ENCODE peak calls at places on chromosomes 2 and 18, in six cellular contexts. C is AG10803, W is A549, P is esophagus muscularis mucosa, M is GM23338, G is AG04450. V is an unnamed sample.

GRCh38 chr18:10431680-10432079 is 22.8 kb upstream of the APCDD1 start:
- DNase-seq in C (no peak), W (no peak), P (no peak), M (no peak), G (no peak), V (no peak)

GRCh38 chr18:25279556-25279955 is 72.4 kb downstream of the ZNF521 start:
- DNase-seq in C (no peak), W (no peak), P (no peak), M (no peak), G (no peak), V (no peak)

GRCh38 chr2:20356042-20356441 is 5.4 kb upstream of the PUM2 start:
- DNase-seq in C (peak; percentile 89), W (no peak), P (no peak), M (no peak), G (peak; percentile 77), V (peak; percentile 66)

GRCh38 chr2:164515746-164516145 is 105.5 kb downstream of the GRB14 start:
- DNase-seq in C (no peak), W (no peak), P (no peak), M (no peak), G (no peak), V (no peak)

GRCh38 chr2:81876628-81877027 is 1572.1 kb upstream of the LRRTM1 start:
- DNase-seq in C (no peak), W (no peak), P (no peak), M (no peak), G (no peak), V (no peak)

GRCh38 chr18:4547126-4547525 is 92.0 kb upstream of the DLGAP1 start:
- DNase-seq in C (no peak), W (no peak), P (no peak), M (no peak), G (no peak), V (no peak)

GRCh38 chr2:108855194-108855593 is 68.6 kb downstream of the CCDC138 start:
- DNase-seq in C (peak; percentile 8), W (peak; percentile 30), P (no peak), M (peak; percentile 5), G (no peak), V (no peak)

GRCh38 chr2:151271824-151272223 is 10.2 kb upstream of the RBM43 start:
- DNase-seq in C (no peak), W (no peak), P (no peak), M (no peak), G (no peak), V (no peak)

GRCh38 chr2:23692901-23693605 is 233.9 kb downstream of the ATAD2B start:
- DNase-seq in C (no peak), W (no peak), P (no peak), M (no peak), G (no peak), V (no peak)

GRCh38 chr2:221161186-221161585 is 410.9 kb downstream of the EPHA4 start:
- DNase-seq in C (no peak), W (no peak), P (no peak), M (no peak), G (no peak), V (no peak)

GRCh38 chr2:138430181-138430580 is 71.4 kb upstream of the SPOPL start:
- DNase-seq in C (no peak), W (no peak), P (no peak), M (no peak), G (no peak), V (no peak)

GRCh38 chr2:126971481-126972271 is 73.0 kb downstream of the TEX51 start:
- DNase-seq in C (peak; percentile 76), W (peak; percentile 69), P (no peak), M (peak; percentile 90), G (peak; percentile 21), V (no peak)

GRCh38 chr2:174036825-174037224 is 71.7 kb upstream of the SP3 start:
- DNase-seq in C (no peak), W (no peak), P (no peak), M (no peak), G (no peak), V (no peak)

GRCh38 chr2:74177697-74178096 is 982 bp downstream of the MOB1A start:
- DNase-seq in C (no peak), W (no peak), P (no peak), M (no peak), G (no peak), V (no peak)

GRCh38 chr2:223943561-223944008 is 1.6 kb downstream of the WDFY1 start:
- DNase-seq in C (peak; percentile 58), W (peak; percentile 52), P (no peak), M (no peak), G (no peak), V (no peak)

GRCh38 chr2:169900686-169901085 is 73.4 kb downstream of the UBR3 start:
- DNase-seq in C (no peak), W (no peak), P (no peak), M (no peak), G (no peak), V (no peak)

GRCh38 chr2:234792566-234792965 is 159.3 kb upstream of the SH3BP4 start:
- DNase-seq in C (peak; percentile 67), W (no peak), P (no peak), M (peak; percentile 44), G (no peak), V (peak; percentile 47)

GRCh38 chr2:143581134-143581533 is 451.9 kb downstream of the ARHGAP15 start:
- DNase-seq in C (no peak), W (no peak), P (no peak), M (no peak), G (no peak), V (no peak)

GRCh38 chr2:212998629-212999359 is 152.6 kb downstream of the IKZF2 start:
- DNase-seq in C (no peak), W (no peak), P (no peak), M (no peak), G (no peak), V (no peak)

GRCh38 chr2:213004197-213004821 is 147.1 kb downstream of the IKZF2 start:
- DNase-seq in C (no peak), W (no peak), P (no peak), M (no peak), G (no peak), V (no peak)

GRCh38 chr2:212997526-212998020 is 153.8 kb downstream of the IKZF2 start:
- DNase-seq in C (no peak), W (no peak), P (no peak), M (peak; percentile 56), G (no peak), V (no peak)

GRCh38 chr2:213002383-213002782 is 149.0 kb downstream of the IKZF2 start:
- DNase-seq in C (no peak), W (no peak), P (no peak), M (no peak), G (no peak), V (no peak)

GRCh38 chr2:213001285-213001910 is 150.0 kb downstream of the IKZF2 start:
- DNase-seq in C (no peak), W (no peak), P (no peak), M (no peak), G (no peak), V (no peak)
- H3K4me3 ChIP-seq in C (no peak overlapping the region), W (no peak overlapping the region), P (peak overlapping the region; percentile 0), M (no peak overlapping the region), G (no peak overlapping the region), V (no peak overlapping the region)

GRCh38 chr2:37770797-37771196 is 99.4 kb upstream of the CDC42EP3 start:
- DNase-seq in C (peak; percentile 44), W (no peak), P (no peak), M (no peak), G (no peak), V (peak; percentile 26)
- H3K4me3 ChIP-seq in C (no peak overlapping the region), W (no peak overlapping the region), P (no peak overlapping the region), M (no peak overlapping the region), G (no peak overlapping the region), V (no peak overlapping the region)

DNA sequence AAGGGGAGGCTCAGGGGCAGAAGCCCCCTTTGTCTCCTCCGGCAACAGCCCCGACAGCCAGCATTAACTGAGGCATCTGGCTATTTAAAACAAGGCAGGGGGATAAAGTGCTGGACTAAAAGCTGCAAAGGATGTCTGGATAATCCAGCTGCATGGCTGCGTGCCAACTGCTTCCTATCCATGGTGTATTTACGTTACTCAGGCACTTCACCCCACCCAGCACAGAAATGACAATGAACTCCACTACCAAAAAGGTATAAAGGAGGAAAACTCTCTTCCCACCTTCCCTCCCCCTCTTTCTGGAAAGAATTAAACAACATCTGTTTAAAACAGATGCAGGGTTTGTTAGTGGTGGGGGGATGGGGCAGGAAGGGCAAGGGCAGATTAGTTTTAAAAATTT is 82.5 kb downstream of the SPRED2 start:
- DNase-seq in C (peak; percentile 66), W (no peak), P (peak; percentile 92), M (peak; percentile 21), G (peak; percentile 69), V (peak; percentile 60)
- H3K4me3 ChIP-seq in C (no peak overlapping the region), W (no peak overlapping the region), P (no peak overlapping the region), M (no peak overlapping the region), G (no peak overlapping the region), V (no peak overlapping the region)

GRCh38 chr2:239298126-239298804 is 102.6 kb downstream of the HDAC4 start:
- DNase-seq in C (no peak), W (no peak), P (no peak), M (no peak), G (no peak), V (no peak)
- H3K4me3 ChIP-seq in C (no peak overlapping the region), W (no peak overlapping the region), P (no peak overlapping the region), M (no peak overlapping the region), G (no peak overlapping the region), V (no peak overlapping the region)

GRCh38 chr18:28048612-28049011 is 128.3 kb downstream of the CDH2 start:
- DNase-seq in C (no peak), W (no peak), P (no peak), M (no peak), G (no peak), V (no peak)
- H3K4me3 ChIP-seq in C (no peak overlapping the region), W (no peak overlapping the region), P (no peak overlapping the region), M (no peak overlapping the region), G (no peak overlapping the region), V (no peak overlapping the region)

GRCh38 chr18:7958897-7959146 is 391.7 kb downstream of the PTPRM start:
- DNase-seq in C (no peak), W (no peak), P (no peak), M (no peak), G (no peak), V (no peak)

GRCh38 chr18:7955175-7955574 is 388.1 kb downstream of the PTPRM start:
- DNase-seq in C (no peak), W (no peak), P (no peak), M (no peak), G (no peak), V (no peak)

GRCh38 chr18:7954229-7954628 is 387.1 kb downstream of the PTPRM start:
- DNase-seq in C (no peak), W (no peak), P (no peak), M (no peak), G (no peak), V (no peak)

GRCh38 chr18:7957297-7957696 is 390.2 kb downstream of the PTPRM start:
- DNase-seq in C (no peak), W (no peak), P (no peak), M (no peak), G (no peak), V (no peak)

GRCh38 chr18:7958081-7958896 is 391.2 kb downstream of the PTPRM start:
- DNase-seq in C (no peak), W (no peak), P (no peak), M (no peak), G (no peak), V (no peak)
- H3K4me3 ChIP-seq in C (no peak overlapping the region), W (peak overlapping the region; percentile 24), P (no peak overlapping the region), M (no peak overlapping the region), G (peak overlapping the region; percentile 29), V (no peak overlapping the region)

GRCh38 chr2:68774569-68775271 is 40.1 kb downstream of the ARHGAP25 start:
- DNase-seq in C (no peak), W (no peak), P (no peak), M (no peak), G (no peak), V (no peak)
- H3K4me3 ChIP-seq in C (no peak overlapping the region), W (no peak overlapping the region), P (peak overlapping the region; percentile 43), M (no peak overlapping the region), G (no peak overlapping the region), V (no peak overlapping the region)

GRCh38 chr18:7512326-7512725 is 54.8 kb upstream of the PTPRM start:
- DNase-seq in C (peak; percentile 32), W (no peak), P (no peak), M (no peak), G (no peak), V (no peak)
- H3K4me3 ChIP-seq in C (no peak overlapping the region), W (no peak overlapping the region), P (no peak overlapping the region), M (no peak overlapping the region), G (no peak overlapping the region), V (no peak overlapping the region)